ENCODE peak calls at places on chromosomes 12 and 14, in seven cellular contexts. V is GM12892, X is GM23338, E is stomach, P is SK-N-SH, G is GM12891, K is breast epithelium. C is an unnamed sample.

GRCh38 chr12:92360543-92360942 is 214.9 kb upstream of the BTG1 start:
- DNase-seq in V (no peak), X (no peak), E (no peak), P (no peak), G (no peak), K (no peak), C (no peak)

GRCh38 chr14:87449016-87449415 is 544.0 kb downstream of the GALC start:
- DNase-seq in V (no peak), X (no peak), E (no peak), P (no peak), G (no peak), K (no peak), C (no peak)

GRCh38 chr14:102220031-102220430 is 80.3 kb downstream of the WDR20 start:
- DNase-seq in V (peak), X (no peak), E (no peak), P (no peak), G (peak), K (no peak), C (no peak)

GRCh38 chr12:97875064-97875463 is 412.5 kb downstream of the RMST start:
- DNase-seq in V (no peak), X (peak), E (no peak), P (no peak), G (no peak), K (no peak), C (no peak)

GRCh38 chr14:88750945-88751344 is 41.8 kb downstream of the EML5 start:
- DNase-seq in V (no peak), X (no peak), E (no peak), P (no peak), G (no peak), K (no peak), C (no peak)

GRCh38 chr12:66200110-66200509 is 11.1 kb downstream of the IRAK3 start:
- DNase-seq in V (no peak), X (no peak), E (no peak), P (no peak), G (no peak), K (no peak), C (no peak)

GRCh38 chr14:65211341-65211987 is 109.1 kb upstream of the MAX start:
- DNase-seq in V (no peak), X (no peak), E (no peak), P (no peak), G (no peak), K (no peak), C (peak)

GRCh38 chr12:112906712-112907414 is at the start of gene OAS1:
- DNase-seq in V (peak), X (no peak), E (peak), P (peak), G (peak), K (no peak), C (no peak)

GRCh38 chr12:117069926-117070900 is 29.0 kb downstream of the TESC start:
- DNase-seq in V (no peak), X (no peak), E (peak), P (no peak), G (no peak), K (no peak), C (no peak)

GRCh38 chr12:132558861-132559623 is 51.3 kb downstream of the LRCOL1 start:
- DNase-seq in V (no peak), X (no peak), E (no peak), P (no peak), G (no peak), K (no peak), C (no peak)

GRCh38 chr14:99214701-99215100 is 57.3 kb downstream of the BCL11B start:
- DNase-seq in V (no peak), X (no peak), E (no peak), P (no peak), G (no peak), K (no peak), C (no peak)

GRCh38 chr14:87601011-87601410 is 392.0 kb downstream of the GALC start:
- DNase-seq in V (no peak), X (no peak), E (no peak), P (no peak), G (no peak), K (no peak), C (no peak)

GRCh38 chr12:131844140-131844539 is 15.9 kb downstream of the MMP17 start:
- DNase-seq in V (no peak), X (no peak), E (no peak), P (no peak), G (no peak), K (no peak), C (no peak)

GRCh38 chr12:40207551-40207950 is 17.2 kb upstream of the LRRK2 start:
- DNase-seq in V (no peak), X (no peak), E (no peak), P (no peak), G (no peak), K (no peak), C (no peak)

GRCh38 chr12:29638528-29638927 is 141.0 kb upstream of the OVCH1 start:
- DNase-seq in V (no peak), X (no peak), E (no peak), P (no peak), G (no peak), K (no peak), C (no peak)

GRCh38 chr12:112122823-112123690 is 2.3 kb upstream of the TRAFD1 start:
- DNase-seq in V (no peak), X (no peak), E (no peak), P (no peak), G (no peak), K (no peak), C (no peak)

GRCh38 chr14:75981426-75981825 is 369 bp downstream of the TGFB3 start:
- DNase-seq in V (peak), X (peak), E (no peak), P (no peak), G (peak), K (no peak), C (no peak)

GRCh38 chr12:26691234-26691970 is 141.6 kb downstream of the ITPR2 start:
- DNase-seq in V (no peak), X (peak), E (no peak), P (no peak), G (no peak), K (no peak), C (no peak)

GRCh38 chr12:108234155-108234554 is 105.0 kb downstream of the CMKLR1 start:
- DNase-seq in V (no peak), X (no peak), E (no peak), P (peak), G (no peak), K (no peak), C (no peak)

GRCh38 chr14:24196071-24197061 is 1.1 kb upstream of the TM9SF1 start:
- DNase-seq in V (no peak), X (peak), E (no peak), P (no peak), G (no peak), K (no peak), C (no peak)

GRCh38 chr14:100586520-100587247 is 533 bp downstream of the BEGAIN start:
- DNase-seq in V (no peak), X (peak), E (no peak), P (peak), G (no peak), K (no peak), C (no peak)

GRCh38 chr14:65214741-65215140 is 112.4 kb upstream of the MAX start:
- DNase-seq in V (no peak), X (no peak), E (no peak), P (no peak), G (no peak), K (no peak), C (peak)

GRCh38 chr12:88469136-88469535 is 111.1 kb downstream of the KITLG start:
- DNase-seq in V (no peak), X (no peak), E (no peak), P (no peak), G (no peak), K (no peak), C (no peak)

GRCh38 chr12:104480826-104481457 is 24.2 kb downstream of the CHST11 start:
- DNase-seq in V (no peak), X (no peak), E (peak), P (no peak), G (no peak), K (no peak), C (no peak)

GRCh38 chr14:99774526-99775307 is 18.5 kb upstream of the EML1 start:
- DNase-seq in V (no peak), X (no peak), E (peak), P (no peak), G (no peak), K (no peak), C (no peak)

GRCh38 chr12:15982471-15982870 is 71.3 kb downstream of the DERA start:
- DNase-seq in V (no peak), X (peak), E (no peak), P (peak), G (no peak), K (no peak), C (no peak)

GRCh38 chr12:29656762-29657538 is 126.8 kb downstream of the TMTC1 start:
- DNase-seq in V (no peak), X (no peak), E (no peak), P (no peak), G (no peak), K (no peak), C (no peak)

GRCh38 chr12:91482231-91482630 is 299.6 kb upstream of the DCN start:
- DNase-seq in V (no peak), X (no peak), E (no peak), P (no peak), G (no peak), K (no peak), C (no peak)

GRCh38 chr12:75103822-75104221 is 105.8 kb downstream of the KCNC2 start:
- DNase-seq in V (no peak), X (no peak), E (no peak), P (no peak), G (no peak), K (no peak), C (no peak)

DNA sequence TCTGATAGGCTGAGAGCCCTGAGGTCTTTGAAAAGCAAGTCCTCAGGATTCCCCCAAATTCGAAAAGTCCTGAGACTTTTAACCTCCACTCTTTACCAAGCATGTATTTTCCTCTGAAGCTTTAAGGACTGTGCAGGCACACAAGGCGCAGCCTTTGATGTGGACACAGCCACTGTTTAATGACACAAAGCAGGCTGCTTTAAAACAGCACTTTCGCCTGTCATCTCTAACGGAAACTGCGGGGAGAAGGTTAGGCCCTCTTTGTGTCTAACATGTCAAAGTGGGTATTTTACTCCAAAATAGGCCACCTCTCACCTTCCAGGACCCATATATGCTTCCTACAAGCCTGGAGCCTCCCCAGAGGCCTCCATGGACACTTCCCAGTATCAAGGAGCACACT is 159.2 kb downstream of the GCH1 start:
- DNase-seq in V (no peak), X (no peak), E (no peak), P (no peak), G (no peak), K (no peak), C (no peak)
- TF ChIP-seq POLR2AphosphoS5 in V (no peak), X (no peak), E (no peak), P (no peak), G (no peak), K (no peak), C (no peak)

GRCh38 chr14:63030113-63030512 is 15.1 kb downstream of the KCNH5 start:
- DNase-seq in V (no peak), X (peak), E (no peak), P (no peak), G (no peak), K (no peak), C (no peak)
- TF ChIP-seq POLR2AphosphoS5 in V (no peak), X (no peak), E (no peak), P (no peak), G (no peak), K (no peak), C (no peak)

GRCh38 chr14:93961610-93962009 is 14.8 kb downstream of the ASB2 start:
- DNase-seq in V (no peak), X (no peak), E (no peak), P (no peak), G (no peak), K (no peak), C (no peak)

GRCh38 chr14:93964820-93965286 is 11.5 kb downstream of the ASB2 start:
- DNase-seq in V (no peak), X (no peak), E (no peak), P (no peak), G (no peak), K (no peak), C (no peak)

GRCh38 chr14:93964281-93964680 is 12.1 kb downstream of the ASB2 start:
- DNase-seq in V (no peak), X (no peak), E (no peak), P (no peak), G (no peak), K (no peak), C (no peak)

GRCh38 chr14:93963692-93964091 is 12.7 kb downstream of the ASB2 start:
- DNase-seq in V (no peak), X (no peak), E (no peak), P (no peak), G (no peak), K (no peak), C (no peak)

GRCh38 chr14:93962701-93963601 is 13.4 kb downstream of the ASB2 start:
- DNase-seq in V (no peak), X (no peak), E (no peak), P (no peak), G (peak), K (no peak), C (no peak)
- TF ChIP-seq POLR2AphosphoS5 in V (peak), X (no peak), E (no peak), P (no peak), G (no peak), K (no peak), C (no peak)

GRCh38 chr14:28482644-28483043 is 283.9 kb upstream of the FOXG1 start:
- DNase-seq in V (no peak), X (no peak), E (no peak), P (no peak), G (no peak), K (no peak), C (no peak)
- TF ChIP-seq POLR2AphosphoS5 in V (no peak), X (no peak), E (no peak), P (no peak), G (no peak), K (no peak), C (no peak)